ENCODE peak calls at places on chromosomes 7 and 10, in seven cellular contexts. A, B, J, I, K, Y and U are unnamed samples.

GRCh38 chr10:28291881-28292297 is 11.0 kb downstream of the MPP7 start:
- DNase-seq in I (no peak), B (peak; percentile 46), K (no peak), J (peak; percentile 29), A (peak; percentile 40), Y (peak; percentile 18), U (peak; percentile 95)

GRCh38 chr7:33262476-33262875 is 133.1 kb downstream of the BBS9 start:
- DNase-seq in Y (no peak), I (no peak), J (no peak), K (no peak), A (no peak), B (no peak), U (peak; percentile 27)

GRCh38 chr10:35778344-35778743 is 136.2 kb upstream of the FZD8 start:
- DNase-seq in A (no peak), I (no peak), Y (no peak), K (no peak), J (no peak), B (no peak), U (no peak)

GRCh38 chr10:132897516-132898381 is 44.6 kb downstream of the CFAP46 start:
- DNase-seq in Y (no peak), A (no peak), I (no peak), K (no peak), B (no peak), J (no peak), U (no peak)

GRCh38 chr7:47241112-47242065 is 340.5 kb downstream of the TNS3 start:
- DNase-seq in B (no peak), A (no peak), J (no peak), Y (no peak), I (no peak), K (no peak), U (no peak)

GRCh38 chr7:10571759-10572158 is 401.9 kb upstream of the PHF14 start:
- DNase-seq in J (no peak), Y (no peak), A (no peak), K (no peak), B (no peak), I (no peak), U (no peak)

GRCh38 chr7:100130608-100131453 is 4.1 kb downstream of the MBLAC1 start:
- DNase-seq in A (peak; percentile 72), B (peak; percentile 73), J (no peak), K (peak; percentile 84), I (peak; percentile 46), Y (peak; percentile 81), U (no peak)

GRCh38 chr7:47132471-47132870 is 449.4 kb downstream of the TNS3 start:
- DNase-seq in Y (no peak), J (no peak), A (no peak), I (no peak), B (no peak), K (no peak), U (peak; percentile 22)

GRCh38 chr7:143395187-143396149 is 13.2 kb downstream of the EPHA1 start:
- DNase-seq in I (no peak), K (peak; percentile 85), J (no peak), Y (no peak), B (no peak), A (no peak), U (no peak)

GRCh38 chr7:80785961-80786360 is 132.9 kb downstream of the SEMA3C start:
- DNase-seq in B (no peak), J (no peak), K (no peak), Y (no peak), I (no peak), A (no peak), U (peak; percentile 41)

GRCh38 chr7:157527686-157528085 is 190.9 kb downstream of the DNAJB6 start:
- DNase-seq in J (no peak), Y (no peak), K (no peak), I (no peak), B (no peak), A (no peak), U (no peak)

GRCh38 chr10:103763374-103764202 is 91.8 kb downstream of the SH3PXD2A start:
- DNase-seq in I (no peak), J (no peak), K (no peak), B (peak; percentile 25), Y (peak; percentile 12), A (no peak), U (no peak)

GRCh38 chr7:142770720-142771352 is at the start of gene PRSS2:
- DNase-seq in B (no peak), A (no peak), I (no peak), K (no peak), Y (no peak), J (no peak), U (no peak)

GRCh38 chr10:33927347-33927746 is 592.9 kb upstream of the NRP1 start:
- DNase-seq in A (no peak), K (no peak), J (no peak), Y (no peak), I (no peak), B (no peak), U (peak; percentile 46)

GRCh38 chr7:137097111-137097510 is 228.7 kb downstream of the CHRM2 start:
- DNase-seq in A (no peak), B (no peak), J (no peak), K (no peak), Y (no peak), I (no peak), U (peak; percentile 80)

GRCh38 chr7:30804078-30804661 is 33.0 kb downstream of the MINDY4 start:
- DNase-seq in A (peak; percentile 51), J (peak; percentile 90), Y (no peak), K (no peak), B (no peak), I (no peak), U (peak; percentile 95)

GRCh38 chr7:157176771-157177170 is 38.0 kb downstream of the UBE3C start:
- DNase-seq in B (no peak), Y (no peak), I (no peak), J (no peak), K (no peak), A (no peak), U (peak; percentile 22)

GRCh38 chr10:96470108-96470743 is 43.5 kb downstream of the TLL2 start:
- DNase-seq in B (no peak), I (no peak), K (peak; percentile 59), J (no peak), A (peak; percentile 65), Y (peak; percentile 15), U (no peak)

GRCh38 chr7:102254521-102254920 is 32.1 kb upstream of the SH2B2 start:
- DNase-seq in A (no peak), Y (no peak), I (no peak), K (no peak), J (no peak), B (no peak), U (no peak)

GRCh38 chr10:218753-219152 is 83.5 kb downstream of the ZMYND11 start:
- DNase-seq in J (no peak), I (no peak), B (no peak), A (no peak), Y (no peak), K (no peak), U (peak; percentile 9)